ENCODE peak calls at places on chromosome 22, in nine cellular contexts. B, G, T, Z, A, P, U, X and M are unnamed samples.

GRCh38 chr22:30601464-30601863 is 5.5 kb upstream of the TCN2 start:
- DNase-seq in B (no peak), T (no peak), U (no peak), Z (no peak), X (no peak), A (no peak), G (no peak), P (no peak), M (no peak)

GRCh38 chr22:31055322-31056159 is 25.6 kb upstream of the SMTN start:
- DNase-seq in G (peak; percentile 81), P (peak; percentile 98), U (peak; percentile 99), X (peak; percentile 99), Z (peak; percentile 98), T (peak; percentile 99), B (peak; percentile 60), A (peak; percentile 66), M (peak; percentile 91)

GRCh38 chr22:49053574-49053973 is 774.1 kb downstream of the BRD1 start:
- DNase-seq in U (no peak), T (no peak), B (no peak), X (no peak), Z (no peak), P (no peak), A (no peak), G (no peak), M (no peak)

GRCh38 chr22:36659762-36660509 is 43.6 kb downstream of the CACNG2 start:
- DNase-seq in P (peak; percentile 98), B (no peak), U (peak; percentile 88), T (peak; percentile 88), G (peak; percentile 78), X (peak; percentile 92), Z (peak; percentile 63), A (peak; percentile 70), M (peak; percentile 59)

GRCh38 chr22:31148516-31148915 is 8.2 kb upstream of the PLA2G3 start:
- DNase-seq in X (peak; percentile 65), Z (no peak), G (no peak), P (no peak), B (no peak), A (no peak), T (peak; percentile 35), U (peak; percentile 75), M (no peak)

GRCh38 chr22:30714062-30714461 is 19.4 kb downstream of the OSBP2 start:
- DNase-seq in B (no peak), Z (no peak), P (no peak), X (no peak), U (no peak), G (no peak), A (no peak), T (no peak), M (no peak)

GRCh38 chr22:27668828-27669797 is 132.4 kb downstream of the MN1 start:
- DNase-seq in A (peak; percentile 39), X (peak; percentile 65), Z (no peak), P (peak; percentile 81), G (no peak), U (peak; percentile 71), B (no peak), T (peak; percentile 18), M (no peak)

GRCh38 chr22:26981111-26981510 is 323.7 kb downstream of the MIAT start:
- DNase-seq in U (no peak), Z (no peak), G (no peak), B (no peak), P (no peak), T (no peak), X (no peak), A (no peak), M (no peak)

GRCh38 chr22:19473578-19473977 is 5.4 kb downstream of the UFD1 start:
- DNase-seq in B (no peak), Z (no peak), T (no peak), G (no peak), X (no peak), U (no peak), P (no peak), A (no peak), M (no peak)
- TF ChIP-seq CTCF in B (no peak), Z (no peak), T (no peak), G (peak; percentile 25), X (no peak), U (peak; percentile 8), P (peak; percentile 11), A (no peak), M (no peak)

GRCh38 chr22:32622004-32622761 is 147.6 kb downstream of the FBXO7 start:
- DNase-seq in Z (peak; percentile 94), T (peak; percentile 94), A (peak; percentile 52), U (peak; percentile 70), B (peak; percentile 95), P (no peak), X (peak; percentile 97), G (no peak), M (peak; percentile 49)
- H3K4me3 ChIP-seq in Z (peak overlapping the region; percentile 25), T (no peak overlapping the region), A (no peak overlapping the region), U (no peak overlapping the region), B (peak overlapping the region; percentile 31), P (no peak overlapping the region), X (no peak overlapping the region), G (no peak overlapping the region), M (no peak overlapping the region)

DNA sequence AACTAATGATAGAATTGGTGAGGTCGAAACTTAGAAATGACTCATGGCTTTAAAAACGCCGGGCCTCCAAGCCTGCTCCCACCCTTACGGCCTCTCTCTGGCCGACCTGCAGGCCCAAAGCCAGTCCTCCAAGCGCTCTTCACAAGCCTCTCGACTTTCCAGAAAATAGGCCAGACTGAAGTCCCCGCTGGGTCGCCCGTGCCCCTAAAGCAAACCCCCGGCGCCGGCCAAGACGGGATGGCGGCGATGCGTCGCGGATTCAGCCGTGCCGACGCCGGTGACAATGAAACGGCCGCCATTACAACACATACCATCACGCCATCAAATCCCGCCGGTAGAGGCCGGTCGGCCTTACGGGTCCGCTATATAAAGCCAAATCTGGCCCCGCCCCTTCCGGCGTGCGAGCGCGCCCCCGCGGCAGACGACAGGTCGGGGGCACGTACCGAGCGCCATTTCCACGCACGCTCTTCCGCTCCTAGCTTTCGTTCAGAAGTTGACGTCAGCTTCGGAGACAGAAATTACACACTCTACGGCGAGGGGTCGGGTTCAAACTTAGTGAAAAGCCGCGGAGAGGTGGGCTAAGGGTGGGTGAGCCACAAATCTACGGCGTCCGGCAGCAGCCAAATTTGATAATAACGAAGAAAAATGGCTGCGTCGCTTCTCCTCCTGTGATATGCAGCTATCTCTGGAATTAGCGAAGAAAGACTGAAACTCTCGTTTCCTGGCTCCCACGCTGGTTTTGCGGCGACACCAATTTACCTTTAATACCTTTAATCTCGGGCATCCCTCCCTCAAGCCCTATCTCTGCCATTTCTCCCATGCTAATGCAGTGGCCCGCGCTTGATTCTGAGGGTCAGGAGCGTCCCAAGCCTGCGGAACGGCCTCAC is at the start of gene RPL3:
- DNase-seq in U (peak; percentile 99), Z (peak; percentile 99), A (peak; percentile 99), B (peak; percentile 97), X (peak; percentile 99), T (peak; percentile 99), G (peak; percentile 86), P (peak; percentile 87), M (peak; percentile 91)
- TF ChIP-seq CTCF in U (peak; percentile 7), Z (peak; percentile 23), A (no peak), B (peak; percentile 26), X (no peak), T (no peak), G (no peak), P (no peak), M (no peak)

DNA sequence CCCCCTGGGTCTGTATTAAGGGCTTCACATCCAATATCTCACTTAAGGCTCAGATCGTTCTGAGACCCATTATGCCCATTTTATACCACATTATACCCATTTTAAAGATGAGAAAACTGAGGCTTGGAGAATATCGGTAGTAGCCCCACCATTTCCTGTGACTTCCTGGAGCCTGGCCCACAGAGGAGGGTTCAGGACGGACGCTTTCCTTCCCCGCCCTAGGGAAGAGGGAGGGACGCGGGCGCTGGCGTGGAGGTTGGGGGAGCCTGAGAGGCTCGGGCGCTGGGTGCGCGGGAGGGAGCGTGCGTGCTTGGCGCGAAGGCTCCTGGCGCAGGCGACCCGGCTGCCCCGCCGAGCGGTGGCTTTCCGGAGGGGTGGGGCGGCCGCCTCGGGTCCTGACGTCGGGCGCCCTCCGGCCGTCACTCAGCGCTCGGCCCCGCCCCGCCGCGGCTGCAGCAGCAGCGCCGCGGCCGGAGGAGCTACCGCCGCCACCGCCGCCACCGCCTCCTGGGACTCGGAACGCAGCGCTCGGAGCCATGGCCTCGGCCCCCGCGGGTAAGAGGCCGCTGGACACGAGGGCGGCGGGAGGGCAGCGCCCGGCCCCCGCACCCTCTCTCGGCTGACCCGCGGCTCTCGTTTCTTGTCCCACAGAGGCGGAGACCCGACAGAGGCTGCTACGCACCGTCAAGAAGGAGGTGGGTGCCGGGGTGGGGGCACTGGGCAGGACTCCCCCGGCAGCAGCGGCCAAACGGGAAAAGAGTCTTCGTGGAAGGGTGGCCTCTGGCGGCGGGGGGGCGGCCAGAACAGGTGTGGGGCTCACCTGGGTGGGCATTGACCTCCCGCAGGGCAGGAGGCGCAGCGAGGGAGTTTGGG is at the start of gene SGSM1:
- DNase-seq in A (peak; percentile 86), P (no peak), U (peak; percentile 50), B (peak; percentile 96), G (peak; percentile 4), T (peak; percentile 27), X (peak; percentile 68), Z (no peak), M (no peak)
- H3K4me3 ChIP-seq in A (peak within 1 kb of the TSS; percentile 14), P (peak within 1 kb of the TSS; percentile 23), U (peak within 1 kb of the TSS; percentile 52), B (peak within 1 kb of the TSS; percentile 81), G (peak within 1 kb of the TSS; percentile 39), T (peak within 1 kb of the TSS; percentile 42), X (peak within 1 kb of the TSS; percentile 39), Z (peak within 1 kb of the TSS; percentile 57), M (peak within 1 kb of the TSS; percentile 46)

GRCh38 chr22:28816994-28817530 is 16.7 kb upstream of the XBP1 start:
- DNase-seq in X (no peak), Z (no peak), P (no peak), U (no peak), G (no peak), T (no peak), A (no peak), B (no peak), M (no peak)
- TF ChIP-seq CTCF in X (no peak), Z (no peak), P (no peak), U (no peak), G (no peak), T (no peak), A (no peak), B (no peak), M (no peak)